ENCODE peak calls at places on chromosome 14, in seven cellular contexts. F is SK-N-SH, P is HepG2, U is GM12878, V is HCT116, M is K562, X is H1. J is an unnamed sample.

GRCh38 chr14:41605550-41606248 is 977 bp upstream of the LRFN5 start:
- DNase-seq in F (no peak), P (no peak), U (no peak), V (no peak), M (no peak), X (peak; percentile 82), J (no peak)

GRCh38 chr14:24673534-24674203 is 39.7 kb upstream of the GZMB start:
- DNase-seq in F (no peak), P (no peak), U (peak; percentile 71), V (no peak), M (no peak), X (no peak), J (no peak)

GRCh38 chr14:65080954-65081747 is 21.2 kb downstream of the MAX start:
- DNase-seq in F (no peak), P (peak; percentile 12), U (no peak), V (no peak), M (no peak), X (no peak), J (no peak)

GRCh38 chr14:47678993-47679392 is 3.6 kb upstream of the MDGA2 start:
- DNase-seq in F (no peak), P (no peak), U (no peak), V (no peak), M (no peak), X (no peak), J (no peak)

GRCh38 chr14:89747146-89747545 is 207.4 kb downstream of the EFCAB11 start:
- DNase-seq in F (no peak), P (no peak), U (no peak), V (no peak), M (no peak), X (no peak), J (no peak)

GRCh38 chr14:52748647-52749292 is 18.8 kb downstream of the STYX start:
- DNase-seq in F (no peak), P (no peak), U (no peak), V (no peak), M (no peak), X (no peak), J (no peak)

GRCh38 chr14:73245401-73246325 is 8.4 kb downstream of the PAPLN start:
- DNase-seq in F (peak; percentile 16), P (no peak), U (no peak), V (no peak), M (peak; percentile 76), X (no peak), J (no peak)

GRCh38 chr14:70100071-70100470 is 88.7 kb downstream of the SLC8A3 start:
- DNase-seq in F (no peak), P (no peak), U (no peak), V (no peak), M (no peak), X (no peak), J (no peak)

GRCh38 chr14:97878206-97878605 is 1081.0 kb downstream of the VRK1 start:
- DNase-seq in F (no peak), P (no peak), U (no peak), V (no peak), M (no peak), X (no peak), J (peak; percentile 61)

GRCh38 chr14:84303140-84303539 is 1226.8 kb upstream of the FLRT2 start:
- DNase-seq in F (no peak), P (no peak), U (no peak), V (no peak), M (no peak), X (no peak), J (no peak)

GRCh38 chr14:38850664-38851063 is 252.4 kb downstream of the SEC23A start:
- DNase-seq in F (no peak), P (no peak), U (no peak), V (no peak), M (no peak), X (no peak), J (no peak)

GRCh38 chr14:23379331-23380196 is 2.7 kb downstream of the CMTM5 start:
- DNase-seq in F (peak; percentile 83), P (peak; percentile 66), U (peak; percentile 3), V (peak; percentile 40), M (peak; percentile 63), X (peak; percentile 81), J (peak; percentile 77)

GRCh38 chr14:64654931-64655330 is 49.3 kb upstream of the PLEKHG3 start:
- DNase-seq in F (no peak), P (no peak), U (no peak), V (no peak), M (no peak), X (no peak), J (no peak)

GRCh38 chr14:99255621-99256482 is 16.1 kb downstream of the BCL11B start:
- DNase-seq in F (no peak), P (no peak), U (no peak), V (no peak), M (no peak), X (no peak), J (no peak)

GRCh38 chr14:53779301-53779700 is 177.3 kb downstream of the BMP4 start:
- DNase-seq in F (no peak), P (no peak), U (no peak), V (no peak), M (no peak), X (no peak), J (no peak)

GRCh38 chr14:58243790-58244555 is 670 bp upstream of the PSMA3 start:
- DNase-seq in F (no peak), P (peak; percentile 54), U (no peak), V (peak; percentile 26), M (peak; percentile 33), X (no peak), J (no peak)

GRCh38 chr14:44287858-44288257 is 219.2 kb downstream of the FSCB start:
- DNase-seq in F (no peak), P (no peak), U (no peak), V (no peak), M (no peak), X (no peak), J (no peak)

GRCh38 chr14:85531594-85532391 is 1.8 kb downstream of the FLRT2 start:
- DNase-seq in F (peak; percentile 21), P (no peak), U (no peak), V (no peak), M (no peak), X (peak; percentile 72), J (no peak)

GRCh38 chr14:24258548-24259265 is 4.3 kb downstream of the TGM1 start:
- DNase-seq in F (no peak), P (no peak), U (no peak), V (no peak), M (no peak), X (no peak), J (no peak)

GRCh38 chr14:55707365-55707804 is 127.4 kb downstream of the KTN1 start:
- DNase-seq in F (no peak), P (peak; percentile 31), U (no peak), V (no peak), M (peak; percentile 6), X (no peak), J (peak; percentile 68)

GRCh38 chr14:103552011-103552797 is 10.3 kb downstream of the BAG5 start:
- DNase-seq in F (no peak), P (no peak), U (no peak), V (no peak), M (no peak), X (no peak), J (peak; percentile 58)

GRCh38 chr14:99035712-99036593 is 236.0 kb downstream of the BCL11B start:
- DNase-seq in F (peak; percentile 45), P (peak; percentile 10), U (no peak), V (peak; percentile 19), M (no peak), X (peak; percentile 71), J (peak; percentile 21)

GRCh38 chr14:23364164-23364571 is 804 bp downstream of the EFS start:
- DNase-seq in F (peak; percentile 81), P (no peak), U (no peak), V (no peak), M (no peak), X (no peak), J (peak; percentile 69)

GRCh38 chr14:72104011-72104613 is 171.9 kb downstream of the RGS6 start:
- DNase-seq in F (peak; percentile 36), P (no peak), U (no peak), V (peak; percentile 3), M (peak; percentile 38), X (peak; percentile 89), J (peak; percentile 54)

GRCh38 chr14:51386411-51386810 is 146.4 kb downstream of the TMX1 start:
- DNase-seq in F (no peak), P (no peak), U (no peak), V (no peak), M (no peak), X (no peak), J (no peak)

GRCh38 chr14:66857867-66858266 is 331.4 kb upstream of the GARIN2 start:
- DNase-seq in F (no peak), P (no peak), U (no peak), V (no peak), M (no peak), X (no peak), J (no peak)
- TF ChIP-seq JUND in F (no peak), P (no peak), U (no peak), V (no peak), M (no peak), X (no peak), J (no peak)

GRCh38 chr14:20434701-20435453 is 1.1 kb downstream of the KLHL33 start:
- DNase-seq in F (no peak), P (no peak), U (no peak), V (no peak), M (no peak), X (peak; percentile 61), J (no peak)

GRCh38 chr14:20435454-20436362 is at the start of gene KLHL33:
- DNase-seq in F (no peak), P (no peak), U (no peak), V (no peak), M (no peak), X (no peak), J (no peak)

GRCh38 chr14:20440465-20440864 is 4.5 kb upstream of the KLHL33 start:
- DNase-seq in F (no peak), P (no peak), U (no peak), V (no peak), M (no peak), X (no peak), J (no peak)

GRCh38 chr14:20438664-20439063 is 2.7 kb upstream of the KLHL33 start:
- DNase-seq in F (no peak), P (no peak), U (no peak), V (no peak), M (no peak), X (no peak), J (no peak)

GRCh38 chr14:20436363-20436755 is 393 bp upstream of the KLHL33 start:
- DNase-seq in F (no peak), P (no peak), U (no peak), V (no peak), M (no peak), X (no peak), J (no peak)
- TF ChIP-seq JUND in F (no peak), P (no peak), U (no peak), V (no peak), M (no peak), X (no peak), J (no peak)

DNA sequence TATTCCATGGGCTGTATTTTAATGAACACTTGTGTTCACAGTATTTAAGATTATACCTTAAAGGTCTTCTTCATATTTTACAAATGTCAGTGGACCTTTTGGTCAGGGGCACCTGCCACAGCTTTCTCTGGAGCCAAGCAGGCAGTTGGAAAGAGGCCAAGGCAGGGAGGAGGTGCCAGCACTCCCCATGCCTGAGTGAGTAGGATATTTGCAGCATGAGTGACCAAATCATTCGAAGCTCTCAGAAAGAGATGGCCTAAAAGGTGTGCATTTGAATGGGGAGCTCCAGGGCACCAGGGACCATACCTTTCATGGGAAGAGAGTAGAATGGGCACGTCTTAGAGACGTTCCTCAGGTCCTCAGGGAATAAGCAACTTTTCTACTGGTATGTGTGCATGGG is 121.6 kb downstream of the GPR135 start:
- DNase-seq in F (no peak), P (no peak), U (no peak), V (no peak), M (no peak), X (no peak), J (no peak)
- TF ChIP-seq JUND in F (no peak), P (no peak), U (no peak), V (no peak), M (no peak), X (no peak), J (no peak)

GRCh38 chr14:104820669-104821228 is 19.8 kb downstream of the ZBTB42 start:
- DNase-seq in F (peak; percentile 92), P (peak; percentile 81), U (no peak), V (no peak), M (no peak), X (peak; percentile 63), J (peak; percentile 92)
- TF ChIP-seq JUND in F (no peak), P (peak; percentile 29), U (no peak), V (no peak), M (no peak), X (no peak), J (no peak)

J was measured in T47D.